ENCODE peak calls at places on chromosomes 4 and X, in four cellular contexts. C, P, E and D are unnamed samples.
A peak's percentile ranks its signal among the peaks of the same experiment; 100 is the strongest.

GRCh38 chrX:149274516-149275105 is 230.5 kb downstream of the IDS start:
- DNase-seq in C (no peak), P (no peak), E (no peak), D (no peak)

GRCh38 chr4:151226004-151226932 is 50.7 kb upstream of the PRSS48 start:
- DNase-seq in C (no peak), P (no peak), E (no peak), D (no peak)

GRCh38 chr4:7854211-7854610 is 85.5 kb downstream of the AFAP1 start:
- DNase-seq in C (no peak), P (no peak), E (no peak), D (no peak)

GRCh38 chrX:138794285-138794684 is 82.8 kb upstream of the FGF13 start:
- DNase-seq in C (no peak), P (no peak), E (no peak), D (no peak)

GRCh38 chrX:43087825-43088224 is 309.9 kb upstream of the PPP1R2C start:
- DNase-seq in C (no peak), P (no peak), E (no peak), D (no peak)

GRCh38 chr4:17619416-17620105 is 5.1 kb downstream of the MED28 start:
- DNase-seq in C (no peak), P (no peak), E (no peak), D (no peak)

GRCh38 chr4:183700407-183700806 is 41.3 kb downstream of the TRAPPC11 start:
- DNase-seq in C (no peak), P (no peak), E (no peak), D (no peak)

GRCh38 chrX:45711231-45711630 is 510.6 kb upstream of the DIPK2B start:
- DNase-seq in C (no peak), P (no peak), E (no peak), D (no peak)

DNA sequence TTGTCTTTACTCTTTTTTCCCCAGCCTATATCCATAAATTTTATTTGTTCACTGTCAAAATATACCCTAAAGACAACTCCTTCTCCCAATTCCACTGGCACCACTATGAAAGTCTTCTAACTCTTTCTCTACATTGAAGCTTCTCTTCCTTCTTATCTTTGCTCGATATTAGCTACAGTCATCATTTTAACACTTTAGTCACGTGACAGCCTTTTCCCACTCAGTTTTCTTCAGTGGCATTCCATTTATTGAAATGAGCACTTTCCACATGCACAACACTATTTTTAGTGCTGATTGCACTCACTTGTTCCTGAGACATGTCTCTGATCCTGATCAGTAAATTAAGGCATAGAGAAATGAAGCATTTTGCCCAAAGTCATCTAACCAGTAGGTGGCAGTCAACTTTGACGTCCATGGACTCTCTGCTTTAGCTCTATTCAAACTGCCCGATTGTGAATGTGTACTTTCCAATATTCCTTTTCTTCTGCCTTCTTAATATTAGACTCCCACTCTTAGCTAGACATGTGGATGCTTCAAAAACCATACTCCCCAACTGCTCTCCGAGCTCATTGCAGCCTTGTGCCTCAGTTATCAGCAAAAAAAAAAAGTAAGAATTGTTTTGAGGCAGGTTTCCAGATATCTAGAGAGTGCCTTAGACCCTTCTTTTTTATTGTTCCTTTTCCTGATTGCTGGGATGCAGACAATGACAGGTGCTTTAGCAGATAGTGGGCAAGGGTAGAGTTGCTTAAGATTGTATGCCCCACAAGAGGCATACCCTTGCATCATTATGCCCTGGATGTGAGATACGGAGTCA is 394.4 kb upstream of the ADGRL3 start:
- DNase-seq in C (no peak), P (no peak), E (peak; percentile 32), D (no peak)
- TF ChIP-seq TCF7 in C (no peak), P (no peak), E (no peak), D (no peak)

GRCh38 chr4:75512336-75513211 is 1.6 kb downstream of the RCHY1 start:
- DNase-seq in C (peak; percentile 13), P (peak; percentile 61), E (peak; percentile 24), D (no peak)

GRCh38 chr4:75514949-75515612 is 808 bp downstream of the THAP6 start:
- DNase-seq in C (peak; percentile 32), P (no peak), E (no peak), D (no peak)

GRCh38 chr4:75511841-75512240 is 2.4 kb downstream of the RCHY1 start:
- DNase-seq in C (no peak), P (no peak), E (no peak), D (no peak)

GRCh38 chr4:75514131-75514948 is at the start of the genes RCHY1 and THAP6:
- DNase-seq in C (peak; percentile 78), P (peak; percentile 88), E (peak; percentile 96), D (peak; percentile 94)

GRCh38 chr4:75513529-75514130 is 573 bp downstream of the RCHY1 start:
- DNase-seq in C (no peak), P (no peak), E (no peak), D (no peak)
- TF ChIP-seq CREM in C (no peak), P (no peak), E (no peak), D (no peak)

GRCh38 chr4:80471701-80472100 is 136.2 kb downstream of the CFAP299 start:
- DNase-seq in C (no peak), P (no peak), E (no peak), D (peak; percentile 59)
- TF ChIP-seq TCF7 in C (no peak), P (no peak), E (no peak), D (no peak)

GRCh38 chr4:100189820-100190642 is at the start of gene DDIT4L:
- DNase-seq in C (no peak), P (peak; percentile 23), E (no peak), D (peak; percentile 68)

GRCh38 chr4:100188829-100189228 is 1.4 kb downstream of the DDIT4L start:
- DNase-seq in C (no peak), P (no peak), E (no peak), D (no peak)

GRCh38 chr4:100187781-100188180 is 2.5 kb downstream of the DDIT4L start:
- DNase-seq in C (no peak), P (no peak), E (no peak), D (no peak)

DNA sequence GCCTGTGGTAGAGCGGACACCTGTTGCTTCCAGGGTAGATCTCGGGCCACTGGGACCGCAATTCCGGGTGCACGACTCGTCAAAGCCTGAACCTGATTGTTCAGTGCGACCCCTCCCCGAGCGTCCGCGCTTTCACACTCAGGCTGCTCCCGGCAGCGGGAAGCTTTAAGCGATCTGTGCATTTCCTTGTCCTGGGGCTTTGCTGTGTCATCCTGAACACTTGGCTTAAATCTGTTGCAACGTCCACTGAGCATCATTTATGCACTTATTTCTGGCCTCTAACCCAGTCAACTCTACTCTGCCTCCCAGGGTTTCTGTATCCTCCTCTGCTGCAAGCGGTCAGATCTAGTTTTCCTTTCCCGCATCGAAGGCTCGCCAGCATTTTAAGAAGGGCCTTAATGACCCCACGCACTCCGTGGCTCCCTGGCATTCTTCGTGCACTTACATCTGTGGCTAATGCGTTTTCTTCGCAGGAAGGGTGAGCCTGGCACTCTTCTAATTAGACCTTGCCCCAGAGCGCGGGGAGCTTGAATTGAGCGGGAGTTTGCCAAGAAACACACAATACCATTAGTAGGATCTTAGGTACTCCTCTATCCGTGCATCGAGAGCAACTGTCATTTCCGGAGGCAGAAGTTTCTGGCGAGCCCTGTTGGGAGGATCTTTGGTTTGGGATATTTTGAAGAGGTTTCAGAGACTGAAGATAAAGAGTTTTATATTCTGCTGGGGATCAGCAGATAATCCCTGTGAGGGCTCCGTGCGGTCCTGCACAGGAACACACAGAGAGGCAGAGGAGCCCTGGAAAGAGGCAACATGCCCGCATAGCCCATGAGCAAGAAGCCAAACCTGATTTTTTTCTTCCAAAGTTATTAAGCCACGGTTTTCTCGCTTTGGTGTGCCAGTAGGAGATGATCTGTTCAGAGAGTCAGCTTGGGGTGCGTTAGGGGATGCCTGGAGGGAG is 654 bp upstream of the DDIT4L start:
- DNase-seq in C (no peak), P (no peak), E (no peak), D (no peak)
- TF ChIP-seq CREM in C (no peak), P (no peak), E (no peak), D (no peak)

GRCh38 chr4:40323866-40324265 is 11.3 kb upstream of the CHRNA9 start:
- DNase-seq in C (no peak), P (peak; percentile 19), E (no peak), D (no peak)
- TF ChIP-seq TCF7 in C (no peak), P (no peak), E (no peak), D (no peak)

GRCh38 chrX:116292183-116292582 is 121.6 kb downstream of the AGTR2 start:
- DNase-seq in C (no peak), P (no peak), E (no peak), D (no peak)
- TF ChIP-seq CREM in C (no peak), P (no peak), E (no peak), D (no peak)